ENCODE peak calls at places on chromosomes 3 and 15, in five cellular contexts. Q is head of caudate nucleus, B is OCI-LY7, W is caudate nucleus, J is endothelial cell of umbilical vein. L is an unnamed sample.

GRCh38 chr15:70308011-70308761 is 210.5 kb upstream of the TLE3 start:
- DNase-seq in Q (no peak), B (no peak), W (no peak), J (no peak), L (no peak)

GRCh38 chr15:84983711-84984110 is 2.1 kb downstream of the PDE8A start:
- DNase-seq in Q (no peak), B (no peak), W (no peak), J (no peak), L (no peak)

GRCh38 chr3:170752571-170753155 is 117.3 kb downstream of the RPL22L1 start:
- DNase-seq in Q (no peak), B (no peak), W (no peak), J (no peak), L (no peak)

GRCh38 chr15:80550910-80551265 is 144.2 kb upstream of the ABHD17C start:
- DNase-seq in Q (no peak), B (no peak), W (no peak), J (peak), L (no peak)

GRCh38 chr3:37608061-37608702 is 253.5 kb upstream of the CTDSPL start:
- DNase-seq in Q (no peak), B (no peak), W (no peak), J (no peak), L (no peak)

GRCh38 chr15:46416544-46416943 is 781.7 kb downstream of the SQOR start:
- DNase-seq in Q (no peak), B (no peak), W (no peak), J (no peak), L (no peak)

GRCh38 chr3:17742837-17743659 is 617 bp upstream of the TBC1D5 start:
- DNase-seq in Q (no peak), B (no peak), W (no peak), J (peak), L (no peak)

GRCh38 chr3:71101014-71101413 is 482.5 kb downstream of the FOXP1 start:
- DNase-seq in Q (no peak), B (no peak), W (no peak), J (peak), L (no peak)

GRCh38 chr15:88484781-88485246 is 17.3 kb downstream of the MRPS11 start:
- DNase-seq in Q (no peak), B (no peak), W (no peak), J (no peak), L (no peak)

GRCh38 chr3:138928727-138929372 is 18.1 kb downstream of the FOXL2 start:
- DNase-seq in Q (no peak), B (no peak), W (no peak), J (no peak), L (no peak)

GRCh38 chr15:82894971-82895520 is 57.5 kb downstream of the HOMER2 start:
- DNase-seq in Q (peak), B (no peak), W (peak), J (no peak), L (no peak)

GRCh38 chr3:130014526-130014925 is 40.0 kb downstream of the TRH start:
- DNase-seq in Q (no peak), B (no peak), W (no peak), J (no peak), L (no peak)

L was measured in DMS153.